ENCODE peak calls at places on chromosomes 13 and 19, in ten cellular contexts. M is ACHN, T is hepatic stellate cell, Y is neuronal stem cell, V is NCI-H1436, B is NCI-H2081, G is endothelial cell, I is endodermal cell, O is HCEC 1CT, Z is frontal cortex. A is an unnamed sample.

GRCh38 chr13:101424381-101425155 is 8.3 kb upstream of the NALCN start:
- DNase-seq in M (no peak), T (no peak), Y (no peak), V (no peak), B (no peak), G (no peak), I (no peak), O (no peak), Z (peak), A (peak)

GRCh38 chr19:48997972-48998371 is 4.3 kb downstream of the RUVBL2 start:
- DNase-seq in M (peak), T (no peak), Y (peak), V (peak), B (peak), G (peak), I (peak), O (peak), Z (no peak), A (peak)

GRCh38 chr19:29579308-29579910 is 26.7 kb upstream of the POP4 start:
- DNase-seq in M (no peak), T (no peak), Y (no peak), V (no peak), B (no peak), G (no peak), I (no peak), O (no peak), Z (no peak), A (no peak)

GRCh38 chr19:16398530-16399241 is 73.1 kb downstream of the EPS15L1 start:
- DNase-seq in M (no peak), T (no peak), Y (no peak), V (no peak), B (no peak), G (no peak), I (no peak), O (no peak), Z (no peak), A (no peak)

GRCh38 chr13:97015661-97016350 is 21.5 kb upstream of the OXGR1 start:
- DNase-seq in M (no peak), T (no peak), Y (no peak), V (no peak), B (no peak), G (no peak), I (no peak), O (no peak), Z (no peak), A (peak)

GRCh38 chr13:21218351-21219043 is 42.0 kb downstream of the MRPL57 start:
- DNase-seq in M (no peak), T (no peak), Y (no peak), V (no peak), B (no peak), G (no peak), I (no peak), O (no peak), Z (no peak), A (no peak)

GRCh38 chr19:47729468-47729798 is 15.9 kb upstream of the NOP53 start:
- DNase-seq in M (peak), T (peak), Y (no peak), V (no peak), B (no peak), G (peak), I (peak), O (peak), Z (no peak), A (peak)

GRCh38 chr13:29888306-29888705 is 37.9 kb upstream of the UBL3 start:
- DNase-seq in M (no peak), T (no peak), Y (no peak), V (no peak), B (no peak), G (no peak), I (no peak), O (peak), Z (no peak), A (no peak)

GRCh38 chr19:51690359-51691121 is 2.6 kb upstream of the SPACA6 start:
- DNase-seq in M (peak), T (peak), Y (peak), V (peak), B (no peak), G (peak), I (peak), O (peak), Z (peak), A (no peak)

GRCh38 chr19:29963576-29963975 is 21.5 kb downstream of the URI1 start:
- DNase-seq in M (no peak), T (no peak), Y (no peak), V (no peak), B (no peak), G (no peak), I (no peak), O (no peak), Z (no peak), A (no peak)

GRCh38 chr13:35527451-35527850 is 51.0 kb upstream of the MAB21L1 start:
- DNase-seq in M (no peak), T (no peak), Y (no peak), V (no peak), B (no peak), G (no peak), I (no peak), O (no peak), Z (no peak), A (no peak)